ENCODE peak calls at places on chromosomes 3 and 15, in ten cellular contexts. N is gastroesophageal sphincter; E is A549; U is GM23338; I is naive thymus-derived CD4-positive, alpha-beta T cell; Z is activated T-helper 17 cell treated with anti-CD3 and anti-CD28 coated beads, Interleukin-2, amount 50 U/mL, for 72 hours; G is activated naive CD4-positive, alpha-beta T cell treated with anti-CD3 and anti-CD28 coated beads, Interleukin-2, amount 50 U/mL, for 72 hours; C is CD4-positive, alpha-beta T cell; B is HCT116; X is GM12878. L is an unnamed sample.

GRCh38 chr3:26721047-26721446 is 98.5 kb downstream of the LRRC3B start:
- ATAC-seq in N (no peak), E (no peak), U (peak; percentile 26), I (no peak), Z (no peak), G (no peak), C (no peak), B (no peak), X (peak; percentile 45), L (no peak)

GRCh38 chr3:171908731-171909130 is 65.6 kb downstream of the TMEM212 start:
- ATAC-seq in N (no peak), E (no peak), U (no peak), I (no peak), Z (no peak), G (no peak), C (no peak), B (no peak), X (no peak), L (no peak)

GRCh38 chr15:64740361-64741170 is 34.8 kb downstream of the RBPMS2 start:
- ATAC-seq in N (peak; percentile 95), E (peak; percentile 62), U (no peak), I (no peak), Z (no peak), G (no peak), C (no peak), B (no peak), X (peak; percentile 80), L (no peak)

GRCh38 chr3:115217292-115217677 is 70.2 kb upstream of the ZBTB20 start:
- ATAC-seq in N (no peak), E (peak; percentile 56), U (no peak), I (no peak), Z (no peak), G (no peak), C (no peak), B (peak; percentile 23), X (no peak), L (no peak)

GRCh38 chr3:72001758-72002157 is 216.8 kb upstream of the PROK2 start:
- ATAC-seq in N (no peak), E (no peak), U (peak; percentile 64), I (no peak), Z (no peak), G (no peak), C (no peak), B (no peak), X (no peak), L (no peak)

GRCh38 chr3:13420051-13420816 is at the start of gene NUP210:
- ATAC-seq in N (peak; percentile 37), E (peak; percentile 67), U (peak; percentile 59), I (peak; percentile 36), Z (peak; percentile 45), G (peak; percentile 44), C (no peak), B (peak; percentile 83), X (peak; percentile 56), L (peak; percentile 78)

GRCh38 chr3:183195266-183195665 is 32.7 kb upstream of the LAMP3 start:
- ATAC-seq in N (no peak), E (no peak), U (no peak), I (no peak), Z (no peak), G (no peak), C (no peak), B (no peak), X (no peak), L (no peak)

GRCh38 chr3:123421353-123422174 is 27.3 kb downstream of the ADCY5 start:
- ATAC-seq in N (no peak), E (no peak), U (no peak), I (no peak), Z (no peak), G (no peak), C (no peak), B (no peak), X (peak; percentile 31), L (no peak)

GRCh38 chr3:136919799-136920580 is 37.8 kb upstream of the IL20RB start:
- ATAC-seq in N (no peak), E (no peak), U (no peak), I (peak; percentile 94), Z (peak; percentile 91), G (peak; percentile 63), C (peak; percentile 93), B (no peak), X (peak; percentile 95), L (no peak)

GRCh38 chr3:14823910-14824629 is 5.3 kb downstream of the FGD5 start:
- ATAC-seq in N (peak; percentile 46), E (no peak), U (no peak), I (no peak), Z (no peak), G (no peak), C (no peak), B (no peak), X (no peak), L (no peak)

GRCh38 chr15:49693491-49693890 is 72.6 kb downstream of the DTWD1 start:
- ATAC-seq in N (no peak), E (no peak), U (no peak), I (no peak), Z (no peak), G (no peak), C (no peak), B (no peak), X (no peak), L (no peak)

GRCh38 chr15:92974183-92974915 is 74.2 kb downstream of the CHD2 start:
- ATAC-seq in N (no peak), E (peak; percentile 12), U (no peak), I (no peak), Z (no peak), G (no peak), C (no peak), B (no peak), X (no peak), L (no peak)

GRCh38 chr3:192816274-192816853 is 89.0 kb upstream of the FGF12 start:
- ATAC-seq in N (no peak), E (no peak), U (no peak), I (no peak), Z (no peak), G (no peak), C (no peak), B (no peak), X (peak; percentile 7), L (no peak)

GRCh38 chr15:40436116-40436891 is 4.4 kb upstream of the BAHD1 start:
- ATAC-seq in N (no peak), E (no peak), U (peak; percentile 7), I (no peak), Z (no peak), G (no peak), C (no peak), B (no peak), X (no peak), L (no peak)

GRCh38 chr3:112675943-112676530 is 35.1 kb upstream of the CCDC80 start:
- ATAC-seq in N (no peak), E (peak; percentile 21), U (no peak), I (no peak), Z (no peak), G (no peak), C (no peak), B (no peak), X (peak; percentile 17), L (no peak)

GRCh38 chr3:58025406-58025805 is 17.2 kb downstream of the FLNB start:
- ATAC-seq in N (no peak), E (no peak), U (peak; percentile 4), I (no peak), Z (no peak), G (no peak), C (no peak), B (no peak), X (no peak), L (no peak)

GRCh38 chr3:51401639-51402166 is 10.6 kb downstream of the RBM15B start:
- ATAC-seq in N (peak; percentile 58), E (no peak), U (no peak), I (peak; percentile 71), Z (no peak), G (no peak), C (no peak), B (no peak), X (no peak), L (no peak)

GRCh38 chr3:170414202-170414663 is 4.4 kb upstream of the CLDN11 start:
- ATAC-seq in N (no peak), E (peak; percentile 84), U (peak; percentile 11), I (peak; percentile 75), Z (peak; percentile 60), G (peak; percentile 36), C (peak; percentile 78), B (peak; percentile 84), X (peak; percentile 83), L (peak; percentile 65)

GRCh38 chr3:124714218-124714853 is 15.9 kb upstream of the UMPS start:
- ATAC-seq in N (peak; percentile 60), E (no peak), U (no peak), I (no peak), Z (no peak), G (no peak), C (no peak), B (no peak), X (no peak), L (no peak)

GRCh38 chr3:31567036-31567435 is 34.3 kb downstream of the STT3B start:
- ATAC-seq in N (no peak), E (peak; percentile 77), U (peak; percentile 71), I (peak; percentile 82), Z (no peak), G (no peak), C (peak; percentile 78), B (peak; percentile 90), X (peak; percentile 80), L (no peak)

GRCh38 chr15:58631319-58631718 is 118.2 kb downstream of the ADAM10 start:
- ATAC-seq in N (no peak), E (no peak), U (no peak), I (no peak), Z (peak; percentile 79), G (peak; percentile 26), C (no peak), B (no peak), X (no peak), L (no peak)

GRCh38 chr3:105130911-105131310 is 235.8 kb upstream of the ALCAM start:
- ATAC-seq in N (no peak), E (no peak), U (no peak), I (no peak), Z (no peak), G (no peak), C (no peak), B (no peak), X (no peak), L (no peak)

GRCh38 chr3:16369885-16370284 is 104.9 kb downstream of the OXNAD1 start:
- ATAC-seq in N (no peak), E (no peak), U (peak; percentile 82), I (no peak), Z (no peak), G (no peak), C (no peak), B (no peak), X (no peak), L (no peak)

GRCh38 chr3:192819001-192819569 is 91.7 kb upstream of the FGF12 start:
- ATAC-seq in N (peak; percentile 67), E (peak; percentile 92), U (peak; percentile 18), I (peak; percentile 45), Z (peak; percentile 86), G (peak; percentile 92), C (peak; percentile 56), B (peak; percentile 93), X (peak; percentile 89), L (peak; percentile 81)

GRCh38 chr3:176579741-176580185 is 617.5 kb downstream of the TBL1XR1 start:
- ATAC-seq in N (no peak), E (no peak), U (no peak), I (no peak), Z (peak; percentile 7), G (no peak), C (no peak), B (no peak), X (peak; percentile 81), L (no peak)

GRCh38 chr15:81362790-81363189 is 11.2 kb downstream of the TMC3 start:
- ATAC-seq in N (no peak), E (no peak), U (no peak), I (no peak), Z (no peak), G (no peak), C (no peak), B (peak; percentile 36), X (no peak), L (no peak)

L was measured in stimulated activated memory B cell treated with anti-CD40 and anti-IgM and Interleukin-4, amounts not matched to agents 10 μg/mL and 1 μg/mL and 100 μg/mL, for 72 hours.